ENCODE peak calls at places on chromosome 10, in five cellular contexts. M is KG1; P is GM06990; Y is activated T-cell treated with anti-CD3 and anti-CD28 coated beads, Interleukin-2, amount 50 U/mL, for 72 hours; O is HS-5. U is an unnamed sample.

GRCh38 chr10:18104223-18104872 is 35.9 kb upstream of the CACNB2 start:
- DNase-seq in M (peak), P (peak), Y (peak), O (no peak), U (no peak)

GRCh38 chr10:16809074-16809718 is 8.0 kb downstream of the RSU1 start:
- DNase-seq in M (no peak), P (no peak), Y (peak), O (no peak), U (no peak)

GRCh38 chr10:14554843-14555205 is 219.9 kb downstream of the FAM107B start:
- DNase-seq in M (no peak), P (no peak), Y (no peak), O (no peak), U (no peak)

GRCh38 chr10:49356945-49357344 is 38.9 kb downstream of the DRGX start:
- DNase-seq in M (no peak), P (no peak), Y (no peak), O (no peak), U (no peak)

GRCh38 chr10:122348951-122349361 is 25.6 kb upstream of the PLEKHA1 start:
- DNase-seq in M (no peak), P (no peak), Y (no peak), O (no peak), U (no peak)

GRCh38 chr10:71697938-71698709 is 21.5 kb downstream of the C10orf105 start:
- DNase-seq in M (no peak), P (peak), Y (peak), O (no peak), U (no peak)

GRCh38 chr10:99557044-99557443 is 24.3 kb downstream of the NKX2-3 start:
- DNase-seq in M (no peak), P (no peak), Y (no peak), O (no peak), U (no peak)

GRCh38 chr10:69335063-69335587 is 56.8 kb downstream of the HK1 start:
- DNase-seq in M (peak), P (no peak), Y (peak), O (no peak), U (no peak)

GRCh38 chr10:97640868-97641811 is 669 bp downstream of the PI4K2A start:
- DNase-seq in M (no peak), P (peak), Y (peak), O (no peak), U (peak)

GRCh38 chr10:63553473-63553872 is 32.3 kb downstream of the REEP3 start:
- DNase-seq in M (no peak), P (no peak), Y (no peak), O (peak), U (no peak)

GRCh38 chr10:11511325-11511724 is 100.1 kb downstream of the USP6NL start:
- DNase-seq in M (no peak), P (no peak), Y (no peak), O (no peak), U (no peak)

GRCh38 chr10:116668446-116668845 is 47.7 kb downstream of the PNLIPRP2 start:
- DNase-seq in M (no peak), P (no peak), Y (no peak), O (no peak), U (no peak)

GRCh38 chr10:44387853-44388251 is 3.0 kb upstream of the CXCL12 start:
- DNase-seq in M (no peak), P (no peak), Y (no peak), O (no peak), U (peak)

GRCh38 chr10:26780793-26781601 is 79.8 kb downstream of the ABI1 start:
- DNase-seq in M (no peak), P (peak), Y (peak), O (peak), U (no peak)

GRCh38 chr10:74076961-74077360 is 73.7 kb downstream of the AP3M1 start:
- DNase-seq in M (no peak), P (no peak), Y (no peak), O (no peak), U (no peak)

GRCh38 chr10:15306881-15307280 is 64.2 kb downstream of the FAM171A1 start:
- DNase-seq in M (no peak), P (no peak), Y (no peak), O (no peak), U (no peak)

GRCh38 chr10:62738916-62739315 is 65.6 kb upstream of the ADO start:
- DNase-seq in M (no peak), P (no peak), Y (no peak), O (no peak), U (no peak)

GRCh38 chr10:86282664-86283465 is 83.7 kb downstream of the GRID1 start:
- DNase-seq in M (no peak), P (no peak), Y (no peak), O (no peak), U (peak)

GRCh38 chr10:18472977-18473376 is 178.4 kb downstream of the NSUN6 start:
- DNase-seq in M (no peak), P (no peak), Y (no peak), O (no peak), U (no peak)

GRCh38 chr10:32005050-32005449 is 51.2 kb downstream of the KIF5B start:
- DNase-seq in M (peak), P (peak), Y (peak), O (no peak), U (no peak)

GRCh38 chr10:24462889-24463552 is 254.1 kb downstream of the KIAA1217 start:
- DNase-seq in M (no peak), P (no peak), Y (no peak), O (no peak), U (no peak)

GRCh38 chr10:72243822-72244437 is 27.9 kb upstream of the ASCC1 start:
- DNase-seq in M (no peak), P (no peak), Y (no peak), O (no peak), U (no peak)

GRCh38 chr10:97321032-97321806 is 2.1 kb downstream of the FRAT1 start:
- DNase-seq in M (peak), P (no peak), Y (peak), O (no peak), U (no peak)

GRCh38 chr10:110433740-110434139 is 64.0 kb upstream of the DUSP5 start:
- DNase-seq in M (no peak), P (no peak), Y (no peak), O (no peak), U (no peak)

GRCh38 chr10:109940553-109940952 is 17.2 kb upstream of the XPNPEP1 start:
- DNase-seq in M (no peak), P (no peak), Y (no peak), O (no peak), U (no peak)

GRCh38 chr10:67790534-67791408 is 47.2 kb downstream of the DNAJC12 start:
- DNase-seq in M (no peak), P (peak), Y (peak), O (peak), U (no peak)

GRCh38 chr10:102113956-102114857 is 6.0 kb downstream of the LDB1 start:
- DNase-seq in M (no peak), P (peak), Y (peak), O (no peak), U (no peak)

GRCh38 chr10:18137111-18137510 is 3.1 kb upstream of the CACNB2 start:
- DNase-seq in M (no peak), P (no peak), Y (no peak), O (no peak), U (no peak)

GRCh38 chr10:132973903-132974241 is 31.5 kb upstream of the CFAP46 start:
- DNase-seq in M (no peak), P (no peak), Y (no peak), O (no peak), U (no peak)

GRCh38 chr10:16787361-16787791 is 29.8 kb downstream of the RSU1 start:
- DNase-seq in M (no peak), P (no peak), Y (peak), O (no peak), U (no peak)

GRCh38 chr10:4427524-4427923 is 398.5 kb upstream of the AKR1E2 start:
- DNase-seq in M (no peak), P (no peak), Y (no peak), O (no peak), U (no peak)

GRCh38 chr10:47145290-47145934 is 154.6 kb upstream of the GDF10 start:
- DNase-seq in M (no peak), P (no peak), Y (peak), O (no peak), U (no peak)

GRCh38 chr10:46079831-46080585 is 33.9 kb upstream of the MSMB start:
- DNase-seq in M (peak), P (no peak), Y (no peak), O (no peak), U (no peak)

U was measured in type B pancreatic cell.